ENCODE peak calls at places on chromosomes 5 and 9, in nine cellular contexts. L is mucosa of descending colon, H is tibial artery, B is heart right ventricle, X is heart left ventricle, K is cardiac muscle cell, N is CD14-positive monocyte, T is spleen, J is AG04450. F is an unnamed sample.

GRCh38 chr5:76983468-76983867 is 30.6 kb downstream of the CRHBP start:
- DNase-seq in L (no peak), J (no peak), B (peak), T (no peak), H (no peak), X (no peak), K (peak), N (no peak), F (no peak)

GRCh38 chr9:34493972-34494535 is 28.7 kb downstream of the ENHO start:
- DNase-seq in J (no peak), K (peak), X (peak), B (peak), T (peak), L (peak), H (peak), N (no peak), F (peak)

GRCh38 chr9:121949364-121949763 is 143.7 kb downstream of the TTLL11 start:
- DNase-seq in X (no peak), H (no peak), K (no peak), N (no peak), L (no peak), B (no peak), J (no peak), T (no peak), F (no peak)

GRCh38 chr5:2259494-2260107 is 376.9 kb upstream of the IRX4 start:
- DNase-seq in N (no peak), J (no peak), X (no peak), K (no peak), T (no peak), H (no peak), L (no peak), B (no peak), F (no peak)

GRCh38 chr5:42005561-42006153 is 80.6 kb downstream of the FBXO4 start:
- DNase-seq in L (no peak), K (peak), H (no peak), T (no peak), X (no peak), N (no peak), B (no peak), J (no peak), F (no peak)

GRCh38 chr5:88548136-88548535 is 279.5 kb upstream of the TMEM161B start:
- DNase-seq in K (no peak), X (no peak), J (no peak), H (no peak), N (no peak), L (no peak), T (no peak), B (no peak), F (no peak)

GRCh38 chr9:90086076-90086475 is 481.3 kb downstream of the GADD45G start:
- DNase-seq in T (no peak), X (no peak), N (peak), J (no peak), L (no peak), K (no peak), B (no peak), H (peak), F (peak)

GRCh38 chr5:176364765-176365662 is at the start of gene ARL10:
- DNase-seq in B (peak), J (no peak), L (no peak), X (peak), K (peak), H (peak), T (peak), N (no peak), F (no peak)

GRCh38 chr5:115844321-115844817 is 2.6 kb downstream of the AP3S1 start:
- DNase-seq in L (no peak), K (no peak), T (no peak), N (no peak), H (no peak), B (peak), J (no peak), X (no peak), F (no peak)

GRCh38 chr9:8649157-8649556 is 849.6 kb upstream of the DMAC1 start:
- DNase-seq in X (no peak), H (no peak), J (no peak), T (no peak), B (no peak), K (no peak), L (no peak), N (no peak), F (no peak)

GRCh38 chr9:98775831-98776441 is 20.4 kb downstream of the ANKS6 start:
- DNase-seq in L (no peak), N (no peak), J (peak), T (no peak), X (no peak), H (no peak), B (peak), K (peak), F (no peak)

GRCh38 chr9:136799079-136799853 is 3.1 kb downstream of the CCDC183 start:
- DNase-seq in L (peak), J (no peak), X (no peak), K (peak), B (no peak), H (no peak), N (no peak), T (peak), F (peak)

GRCh38 chr9:121958530-121958929 is 134.6 kb downstream of the TTLL11 start:
- DNase-seq in N (no peak), B (no peak), J (no peak), K (no peak), X (no peak), H (no peak), L (no peak), T (no peak), F (no peak)

GRCh38 chr9:38081356-38082108 is 12.5 kb upstream of the SHB start:
- DNase-seq in B (no peak), K (no peak), N (no peak), J (no peak), T (peak), H (no peak), X (no peak), L (no peak), F (no peak)

GRCh38 chr9:38039090-38039906 is 29.7 kb downstream of the SHB start:
- DNase-seq in L (no peak), B (no peak), H (no peak), T (no peak), K (peak), J (no peak), N (no peak), X (no peak), F (no peak)

GRCh38 chr9:134670042-134670525 is 28.5 kb downstream of the COL5A1 start:
- DNase-seq in J (peak), K (peak), H (no peak), L (no peak), T (no peak), B (no peak), N (no peak), X (no peak), F (no peak)

GRCh38 chr9:13762209-13762608 is 482.7 kb upstream of the MPDZ start:
- DNase-seq in J (no peak), B (no peak), X (no peak), L (no peak), K (no peak), H (no peak), T (no peak), N (no peak), F (no peak)

GRCh38 chr5:177378884-177379883 is 5.0 kb upstream of the SLC34A1 start:
- DNase-seq in X (no peak), B (no peak), H (no peak), L (no peak), K (peak), J (peak), N (no peak), T (no peak), F (no peak)

GRCh38 chr5:79924936-79925893 is 65.8 kb downstream of the MTX3 start:
- DNase-seq in X (no peak), B (no peak), N (no peak), L (no peak), J (no peak), H (no peak), T (no peak), K (peak), F (no peak)

GRCh38 chr9:107989099-107989498 is 499.5 kb upstream of the KLF4 start:
- DNase-seq in B (no peak), K (peak), J (no peak), L (no peak), H (no peak), X (no peak), T (no peak), N (no peak), F (no peak)

GRCh38 chr5:133456933-133457402 is 155.4 kb downstream of the FSTL4 start:
- DNase-seq in J (no peak), B (no peak), K (peak), T (no peak), N (peak), L (no peak), H (no peak), X (no peak), F (no peak)
- TF ChIP-seq CTCF in J (no peak), B (no peak), K (no peak), T (no peak), N (no peak), L (no peak), H (no peak), X (no peak), F (no peak)

GRCh38 chr5:113087994-113088519 is 111.5 kb downstream of the DCP2 start:
- DNase-seq in K (peak), H (no peak), J (no peak), N (no peak), X (no peak), T (no peak), L (no peak), B (peak), F (no peak)

GRCh38 chr5:113092683-113093082 is 116.1 kb downstream of the DCP2 start:
- DNase-seq in N (no peak), J (no peak), B (no peak), T (no peak), H (peak), K (no peak), L (no peak), X (no peak), F (no peak)

GRCh38 chr5:113091622-113092021 is 115.0 kb downstream of the DCP2 start:
- DNase-seq in K (no peak), J (no peak), T (no peak), X (no peak), L (no peak), N (no peak), H (no peak), B (no peak), F (no peak)

GRCh38 chr5:113089653-113090335 is 113.2 kb downstream of the DCP2 start:
- DNase-seq in T (no peak), N (no peak), X (peak), K (peak), B (peak), J (no peak), L (no peak), H (no peak), F (no peak)

DNA sequence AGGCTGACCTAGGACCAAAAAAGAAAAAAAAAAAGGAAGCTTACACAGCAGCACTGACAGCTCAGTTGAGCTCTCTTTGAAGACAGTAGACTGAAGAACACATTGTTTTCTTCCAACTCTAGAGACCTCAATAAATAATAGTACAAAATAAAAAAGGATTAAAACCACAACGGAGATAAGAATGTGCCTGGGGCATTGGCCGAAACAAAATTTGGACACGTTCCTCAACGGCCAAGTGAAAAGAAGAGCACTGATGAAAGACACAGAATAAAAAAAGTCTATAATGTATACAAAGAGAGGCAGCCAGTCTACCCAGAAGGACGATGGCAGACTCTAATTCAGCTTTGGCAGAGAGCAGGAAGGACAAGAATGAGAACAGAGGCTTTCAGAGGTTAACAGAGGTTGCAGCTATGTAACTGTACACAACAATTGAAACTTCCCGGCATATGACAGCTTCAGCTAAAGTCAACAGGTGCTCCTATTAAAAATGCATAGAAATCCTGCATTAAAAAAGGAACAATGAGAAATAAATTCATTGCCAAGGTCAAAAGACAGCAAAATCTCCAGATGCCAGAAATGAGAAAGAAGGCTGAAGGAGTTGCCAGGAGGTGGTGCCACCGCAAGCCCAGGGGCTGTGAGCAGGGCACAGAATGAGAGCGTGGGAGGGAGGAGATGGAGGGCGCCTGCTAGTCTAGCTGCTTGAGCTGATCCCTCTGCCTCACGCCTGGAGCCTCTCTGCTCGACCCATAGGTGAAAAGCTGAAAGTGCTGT is 113.9 kb downstream of the DCP2 start:
- DNase-seq in B (no peak), X (no peak), T (no peak), K (peak), N (no peak), L (no peak), J (no peak), H (no peak), F (no peak)
- TF ChIP-seq CTCF in B (peak), X (no peak), T (no peak), K (no peak), N (no peak), L (no peak), J (no peak), H (no peak), F (no peak)

GRCh38 chr5:146042628-146043279 is 62.6 kb downstream of the PLAC8L1 start:
- DNase-seq in K (peak), L (peak), J (peak), N (no peak), B (no peak), X (no peak), T (no peak), H (no peak), F (no peak)

GRCh38 chr5:146043722-146044121 is 61.7 kb downstream of the PLAC8L1 start:
- DNase-seq in H (no peak), J (no peak), X (no peak), L (no peak), N (no peak), T (no peak), B (no peak), K (no peak), F (no peak)

GRCh38 chr5:146040559-146040958 is 64.8 kb downstream of the PLAC8L1 start:
- DNase-seq in N (no peak), L (peak), K (peak), B (peak), X (peak), T (no peak), H (no peak), J (no peak), F (peak)

GRCh38 chr5:146039420-146039819 is 66.0 kb downstream of the PLAC8L1 start:
- DNase-seq in H (no peak), K (no peak), X (no peak), J (no peak), N (no peak), T (no peak), B (no peak), L (no peak), F (no peak)

GRCh38 chr5:146041180-146041789 is 64.1 kb downstream of the PLAC8L1 start:
- DNase-seq in J (no peak), L (no peak), K (no peak), B (no peak), X (no peak), N (no peak), T (no peak), H (no peak), F (no peak)
- TF ChIP-seq CTCF in J (peak), L (no peak), K (peak), B (peak), X (peak), N (peak), T (no peak), H (peak), F (no peak)

DNA sequence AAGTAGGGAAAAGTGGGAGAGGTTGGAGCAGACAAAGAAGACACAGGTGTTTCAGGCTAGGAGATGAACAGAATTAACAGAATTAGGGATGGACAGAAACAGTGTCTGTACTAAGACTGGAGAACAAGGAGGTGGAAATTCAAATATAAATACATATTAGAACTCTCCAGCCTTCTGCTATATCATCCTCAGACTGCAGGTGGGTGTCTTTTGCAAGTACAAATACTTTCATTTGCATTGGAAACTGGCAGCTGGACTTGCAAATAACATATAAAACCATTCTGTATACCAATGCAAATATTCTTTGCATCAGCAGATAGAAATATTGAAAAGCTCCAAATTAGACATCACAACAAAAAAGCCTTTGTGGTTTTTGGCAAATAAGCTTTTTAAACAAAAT is 335.4 kb downstream of the ZNF608 start:
- DNase-seq in X (no peak), B (no peak), L (no peak), N (no peak), H (no peak), J (no peak), K (peak), T (no peak), F (no peak)
- TF ChIP-seq CTCF in X (no peak), B (peak), L (no peak), N (no peak), H (no peak), J (peak), K (no peak), T (no peak), F (no peak)

GRCh38 chr9:126482361-126483044 is 131.2 kb upstream of the LMX1B start:
- DNase-seq in B (no peak), L (no peak), N (no peak), T (peak), X (no peak), K (peak), H (no peak), J (no peak), F (no peak)
- TF ChIP-seq CTCF in B (no peak), L (no peak), N (no peak), T (no peak), X (no peak), K (no peak), H (peak), J (no peak), F (no peak)

GRCh38 chr9:73683862-73684591 is 532.4 kb downstream of the ANXA1 start:
- DNase-seq in T (no peak), N (no peak), L (no peak), X (no peak), K (peak), J (no peak), B (no peak), H (no peak), F (no peak)
- TF ChIP-seq CTCF in T (no peak), N (no peak), L (no peak), X (peak), K (peak), J (no peak), B (peak), H (no peak), F (no peak)